ENCODE peak calls at places on chromosomes 4 and X, in seven cellular contexts. M, O, G, A, K, W and L are unnamed samples. For H3K27me3, the result is how much of the 10 kb centered on the place peaks cover.

GRCh38 chr4:182179105-182179504 is 64.1 kb upstream of the TENM3 start:
- DNase-seq in G (peak), O (no peak), M (peak), A (peak), K (no peak), W (no peak), L (no peak)

GRCh38 chr4:142474398-142475087 is 371.6 kb downstream of the INPP4B start:
- DNase-seq in K (no peak), M (peak), A (no peak), W (no peak), O (peak), G (no peak), L (peak)

GRCh38 chr4:143085644-143086043 is 99.1 kb upstream of the USP38 start:
- DNase-seq in O (no peak), M (no peak), W (no peak), G (no peak), A (no peak), K (no peak), L (no peak)

GRCh38 chrX:47578692-47579091 is 3.5 kb upstream of the TIMP1 start:
- DNase-seq in M (no peak), W (no peak), G (peak), O (no peak), K (no peak), A (no peak), L (no peak)

GRCh38 chr4:7052923-7053715 is 9.9 kb downstream of the TADA2B start:
- DNase-seq in M (peak), K (no peak), G (no peak), W (no peak), O (no peak), A (no peak), L (no peak)

GRCh38 chr4:304987-305680 is at the start of gene ZNF732:
- DNase-seq in G (peak), M (peak), O (no peak), K (peak), W (no peak), A (peak), L (peak)

GRCh38 chr4:102390438-102390837 is 45.2 kb upstream of the SLC39A8 start:
- DNase-seq in A (no peak), W (no peak), K (no peak), O (no peak), G (no peak), M (peak), L (no peak)

GRCh38 chr4:86848732-86849617 is at the start of gene SLC10A6:
- DNase-seq in K (no peak), O (no peak), M (peak), G (no peak), A (no peak), W (no peak), L (no peak)

GRCh38 chr4:112840061-112840460 is 203.1 kb downstream of the LARP7 start:
- DNase-seq in K (no peak), A (no peak), M (peak), O (no peak), W (no peak), G (peak), L (no peak)

GRCh38 chr4:125828316-125828715 is 513.6 kb downstream of the FAT4 start:
- DNase-seq in W (no peak), K (no peak), O (no peak), M (no peak), A (no peak), G (no peak), L (no peak)

GRCh38 chrX:19811807-19812604 is 75.4 kb downstream of the SH3KBP1 start:
- DNase-seq in M (peak), A (no peak), G (no peak), W (no peak), O (no peak), K (no peak), L (no peak)

GRCh38 chr4:23504094-23504493 is 385.8 kb downstream of the PPARGC1A start:
- DNase-seq in G (no peak), W (no peak), K (no peak), A (no peak), O (no peak), M (no peak), L (no peak)

GRCh38 chr4:76198411-76199237 is 15.0 kb downstream of the SCARB2 start:
- DNase-seq in A (no peak), K (peak), G (peak), W (peak), M (peak), O (no peak), L (no peak)

GRCh38 chr4:73438582-73439215 is 2.7 kb downstream of the AFP start:
- DNase-seq in K (no peak), A (no peak), G (no peak), W (no peak), M (no peak), O (no peak), L (no peak)

GRCh38 chrX:78687586-78687985 is 28.5 kb upstream of the RTL3 start:
- DNase-seq in G (no peak), K (no peak), W (no peak), O (no peak), M (no peak), A (no peak), L (no peak)

GRCh38 chr4:80362578-80363181 is 27.1 kb downstream of the CFAP299 start:
- DNase-seq in A (peak), K (no peak), W (peak), M (peak), G (peak), O (peak), L (no peak)

GRCh38 chr4:118823471-118823870 is 12.5 kb downstream of the SEC24D start:
- DNase-seq in A (no peak), W (peak), G (no peak), O (no peak), K (no peak), M (no peak), L (no peak)

GRCh38 chr4:34271479-34272355 is 1972.6 kb downstream of the ARAP2 start:
- DNase-seq in M (no peak), A (no peak), K (no peak), O (no peak), G (no peak), W (no peak), L (no peak)

GRCh38 chr4:161522031-161522430 is 641.8 kb downstream of the FSTL5 start:
- DNase-seq in M (no peak), G (no peak), W (no peak), K (no peak), A (no peak), O (no peak), L (no peak)

GRCh38 chr4:150385606-150386005 is 196.3 kb upstream of the MAB21L2 start:
- DNase-seq in O (no peak), A (no peak), W (no peak), G (peak), K (no peak), M (peak), L (no peak)

GRCh38 chrX:32530802-32531403 is 680.4 kb downstream of the DMD start:
- DNase-seq in W (peak), M (peak), K (peak), A (peak), G (peak), O (peak), L (no peak)

GRCh38 chrX:44314259-44314734 is 29.2 kb downstream of the EFHC2 start:
- DNase-seq in M (peak), A (no peak), G (no peak), W (peak), O (no peak), K (no peak), L (no peak)

GRCh38 chr4:45554423-45554822 is 569.4 kb downstream of the GABRG1 start:
- DNase-seq in A (no peak), O (no peak), G (no peak), M (peak), W (no peak), K (no peak), L (no peak)

GRCh38 chrX:22118161-22118830 is 86.2 kb downstream of the PHEX start:
- DNase-seq in A (no peak), O (no peak), M (peak), W (no peak), G (peak), K (no peak), L (no peak)

GRCh38 chrX:71622347-71623104 is 4.2 kb upstream of the CXCR3 start:
- DNase-seq in M (peak), A (peak), K (peak), G (peak), W (peak), O (peak), L (no peak)

GRCh38 chr4:155079866-155080265 is 128.6 kb upstream of the NPY2R start:
- DNase-seq in O (no peak), W (no peak), A (no peak), K (no peak), M (no peak), G (no peak), L (no peak)

GRCh38 chr4:80171656-80172055 is 25.6 kb upstream of the PRDM8 start:
- DNase-seq in M (no peak), A (no peak), O (no peak), W (no peak), G (no peak), K (no peak), L (no peak)

GRCh38 chr4:173237722-173238121 is 69.1 kb downstream of the GALNT7 start:
- DNase-seq in A (no peak), G (no peak), O (no peak), K (no peak), W (no peak), M (no peak), L (no peak)

GRCh38 chr4:87529187-87529586 is at the start of gene SPARCL1:
- DNase-seq in W (peak), K (peak), O (no peak), M (no peak), G (peak), A (no peak), L (no peak)

GRCh38 chr4:176920694-176921093 is 128.0 kb upstream of the VEGFC start:
- DNase-seq in K (no peak), A (no peak), O (no peak), M (peak), G (no peak), W (no peak), L (no peak)

GRCh38 chrX:29662759-29663503 is 552.4 kb upstream of the MAGEB2 start:
- DNase-seq in K (no peak), W (no peak), A (no peak), O (no peak), M (peak), G (no peak), L (peak)

GRCh38 chr4:98659741-98660507 is 1.5 kb upstream of the TSPAN5 start:
- DNase-seq in K (no peak), W (no peak), M (peak), G (no peak), A (no peak), O (no peak), L (no peak)

GRCh38 chrX:19030805-19031204 is 46.9 kb upstream of the PHKA2 start:
- DNase-seq in W (no peak), O (no peak), K (no peak), M (no peak), G (no peak), A (no peak), L (no peak)

GRCh38 chr4:138111462-138112000 is 130.6 kb downstream of the SLC7A11 start:
- DNase-seq in K (no peak), O (no peak), A (no peak), G (peak), W (no peak), M (peak), L (no peak)

GRCh38 chrX:152817082-152817744 is 13.3 kb downstream of the CETN2 start:
- DNase-seq in K (no peak), M (peak), A (no peak), G (peak), O (no peak), W (peak), L (no peak)

GRCh38 chr4:41140410-41140809 is 73.9 kb downstream of the APBB2 start:
- DNase-seq in O (no peak), M (no peak), W (no peak), A (no peak), K (no peak), G (no peak), L (no peak)

GRCh38 chr4:4864940-4865704 is 5.7 kb downstream of the MSX1 start:
- DNase-seq in K (no peak), A (no peak), W (no peak), M (no peak), G (peak), O (no peak), L (peak)

GRCh38 chr4:4862665-4863482 is 3.4 kb downstream of the MSX1 start:
- DNase-seq in K (no peak), G (peak), A (no peak), W (no peak), M (no peak), O (no peak), L (peak)

GRCh38 chr4:4866124-4866832 is 6.8 kb downstream of the MSX1 start:
- DNase-seq in M (no peak), G (peak), W (no peak), K (no peak), O (no peak), A (no peak), L (peak)

GRCh38 chr4:4865705-4866123 is 6.2 kb downstream of the MSX1 start:
- DNase-seq in A (no peak), W (no peak), K (no peak), O (no peak), M (no peak), G (peak), L (no peak)

GRCh38 chr4:4864443-4864939 is 5.0 kb downstream of the MSX1 start:
- DNase-seq in K (no peak), O (no peak), M (no peak), A (no peak), W (no peak), G (no peak), L (no peak)
- H3K27me3 ChIP-seq in K (under half), O (half or more), M (under half), A (half or more), W (half or more), G (half or more), L (half or more)

GRCh38 chrX:48794340-48794920 is 7.4 kb upstream of the HDAC6 start:
- DNase-seq in K (no peak), M (no peak), G (no peak), A (no peak), W (no peak), O (no peak), L (no peak)

GRCh38 chrX:48792219-48792618 is 5.8 kb downstream of the GATA1 start:
- DNase-seq in G (no peak), M (no peak), W (no peak), A (no peak), O (no peak), K (no peak), L (no peak)

GRCh38 chrX:48793935-48794334 is 7.5 kb downstream of the GATA1 start:
- DNase-seq in W (no peak), K (no peak), A (no peak), G (no peak), M (no peak), O (no peak), L (no peak)

GRCh38 chrX:48798318-48798717 is 3.5 kb upstream of the HDAC6 start:
- DNase-seq in K (no peak), O (no peak), W (no peak), A (no peak), M (no peak), G (no peak), L (no peak)

DNA sequence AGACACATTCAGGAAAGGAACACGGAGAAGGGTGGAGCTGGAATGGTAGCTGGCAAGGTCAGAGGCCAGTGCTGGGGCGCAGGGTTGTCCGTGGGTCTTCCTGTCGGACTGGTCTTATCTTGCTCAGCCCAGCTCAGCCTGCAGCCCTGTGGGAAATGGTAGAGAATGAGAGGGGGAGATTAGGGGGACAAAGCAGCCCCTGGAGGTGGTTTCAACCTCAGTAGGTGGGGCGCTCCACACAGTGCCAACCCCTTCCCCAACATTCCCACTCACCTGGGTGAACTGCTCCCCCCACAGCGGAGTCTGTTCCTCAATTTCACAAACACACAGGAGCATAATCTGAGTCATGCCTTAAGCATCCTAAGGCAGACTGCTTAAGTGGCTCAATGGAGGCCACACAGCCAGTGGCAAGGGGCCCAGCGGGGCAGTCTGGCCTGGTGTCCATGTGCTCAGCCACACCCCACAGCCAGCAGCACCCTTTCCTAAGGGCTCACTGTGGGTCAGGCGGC is 6.8 kb upstream of the HDAC6 start:
- DNase-seq in G (no peak), O (no peak), M (peak), A (no peak), K (no peak), W (no peak), L (no peak)
- H3K27me3 ChIP-seq in G (under half), O (under half), M (under half), A (under half), K (under half), W (under half), L (under half)

GRCh38 chrX:137428251-137428661 is 137.7 kb upstream of the ZIC3 start:
- DNase-seq in K (no peak), M (peak), O (no peak), W (no peak), G (peak), A (no peak), L (no peak)
- H3K27me3 ChIP-seq in K (half or more), M (under half), O (under half), W (half or more), G (half or more), A (under half), L (under half)

DNA sequence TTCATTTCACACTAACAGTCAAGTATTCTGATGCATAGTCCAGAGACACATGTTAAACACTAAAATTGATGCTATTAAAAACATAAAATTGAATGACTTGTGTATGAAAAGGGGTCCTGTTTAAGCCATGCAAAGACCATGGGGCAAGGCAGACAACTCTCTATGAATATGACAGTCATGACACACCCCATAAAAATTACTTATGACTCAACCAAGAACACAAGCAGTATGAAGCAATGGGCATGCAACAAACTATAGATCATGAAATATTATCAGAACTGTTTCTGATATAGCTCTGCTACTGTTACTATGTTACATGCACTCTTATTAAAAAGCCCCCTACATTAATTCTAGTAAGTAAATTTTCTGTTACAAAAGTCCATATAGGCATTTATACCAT is 57.5 kb upstream of the ZCCHC13 start:
- DNase-seq in W (no peak), O (no peak), G (no peak), K (no peak), M (peak), A (no peak), L (no peak)
- H3K27me3 ChIP-seq in W (under half), O (under half), G (under half), K (under half), M (under half), A (under half), L (under half)

GRCh38 chrX:112662559-112663427 is 16.9 kb downstream of the LHFPL1 start:
- DNase-seq in O (no peak), W (no peak), A (no peak), M (no peak), G (no peak), K (no peak), L (no peak)

GRCh38 chrX:112668476-112669404 is 11.0 kb downstream of the LHFPL1 start:
- DNase-seq in K (no peak), W (no peak), O (no peak), A (no peak), M (no peak), G (peak), L (no peak)

GRCh38 chrX:112670290-112670689 is 9.4 kb downstream of the LHFPL1 start:
- DNase-seq in K (no peak), G (no peak), O (no peak), A (no peak), M (no peak), W (no peak), L (no peak)

GRCh38 chrX:112669834-112670233 is 9.9 kb downstream of the LHFPL1 start:
- DNase-seq in K (no peak), O (no peak), W (no peak), A (no peak), G (no peak), M (no peak), L (no peak)

DNA sequence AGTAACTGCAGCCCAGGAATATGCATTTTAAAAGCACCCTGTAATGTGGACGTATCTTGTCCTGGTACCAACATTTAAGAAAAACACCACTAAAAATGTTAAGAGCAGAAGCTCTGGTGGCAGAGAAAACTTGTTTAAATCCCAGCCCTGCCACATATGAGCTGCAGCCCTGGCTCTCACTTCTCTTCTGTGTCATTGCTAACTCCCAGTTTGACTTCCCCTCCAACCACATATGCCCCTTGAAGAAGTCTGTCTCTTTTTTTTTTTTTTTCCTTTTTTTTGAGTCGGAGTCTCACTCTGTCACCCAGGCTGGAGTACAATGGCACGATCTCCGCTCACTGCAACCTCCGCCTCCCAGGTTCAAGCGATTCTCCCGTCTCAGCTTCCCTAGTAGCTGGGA is 14.8 kb downstream of the LHFPL1 start:
- DNase-seq in W (no peak), M (no peak), G (no peak), A (no peak), K (no peak), O (no peak), L (no peak)
- H3K27me3 ChIP-seq in W (under half), M (under half), G (under half), A (under half), K (under half), O (under half), L (under half)

GRCh38 chr4:8865681-8866310 is 5.8 kb downstream of the HMX1 start:
- DNase-seq in W (no peak), G (peak), M (no peak), A (no peak), O (no peak), K (no peak), L (no peak)
- H3K27me3 ChIP-seq in W (half or more), G (half or more), M (under half), A (half or more), O (under half), K (half or more), L (half or more)

GRCh38 chr4:2062808-2063524 is 3.8 kb downstream of the NAT8L start:
- DNase-seq in G (no peak), A (no peak), O (no peak), W (no peak), K (no peak), M (no peak), L (no peak)

GRCh38 chr4:2066011-2066551 is 7.0 kb downstream of the NAT8L start:
- DNase-seq in G (no peak), A (no peak), O (no peak), M (no peak), K (no peak), W (no peak), L (peak)

GRCh38 chr4:2063557-2064275 is 4.6 kb downstream of the NAT8L start:
- DNase-seq in O (no peak), G (no peak), M (no peak), A (no peak), W (no peak), K (no peak), L (peak)

GRCh38 chr4:2065106-2065930 is 6.2 kb downstream of the NAT8L start:
- DNase-seq in M (no peak), K (no peak), A (no peak), O (no peak), G (no peak), W (no peak), L (peak)

GRCh38 chr4:2064276-2064991 is 5.3 kb downstream of the NAT8L start:
- DNase-seq in M (no peak), K (no peak), G (no peak), W (peak), A (no peak), O (no peak), L (peak)
- H3K27me3 ChIP-seq in M (under half), K (under half), G (under half), W (under half), A (under half), O (under half), L (under half)

GRCh38 chr4:1408418-1408817 is 2.2 kb upstream of the NKX1-1 start:
- DNase-seq in O (no peak), G (peak), M (no peak), W (no peak), K (no peak), A (no peak), L (no peak)
- H3K27me3 ChIP-seq in O (under half), G (half or more), M (under half), W (half or more), K (half or more), A (half or more), L (half or more)